ENCODE peak calls at places on chromosomes 2 and 18, in ten cellular contexts. X is PC-9, O is neuronal stem cell, J is adipocyte, W is adrenal gland, P is right atrium auricular region, M is thoracic aorta, Z is mammary epithelial cell, S is HepG2, F is lung. V is an unnamed sample. For H3K4me1 and H3K36me3, the result is how much of the 10 kb centered on the place peaks cover.

GRCh38 chr2:164009801-164010337 is 274.1 kb upstream of the FIGN start:
- DNase-seq in X (no peak), O (no peak), J (peak), W (no peak), P (no peak), M (no peak), Z (no peak), S (no peak), F (no peak), V (no peak)

GRCh38 chr2:159130302-159130701 is 156.2 kb downstream of the WDSUB1 start:
- DNase-seq in X (no peak), O (no peak), J (no peak), W (no peak), P (no peak), M (no peak), Z (no peak), S (no peak), F (no peak), V (no peak)

GRCh38 chr2:2229898-2230817 is 100.9 kb downstream of the MYT1L start:
- DNase-seq in X (no peak), O (no peak), J (no peak), W (no peak), P (no peak), M (no peak), Z (no peak), S (no peak), F (no peak), V (no peak)

GRCh38 chr2:77104554-77104953 is 417.6 kb downstream of the LRRTM4 start:
- DNase-seq in X (no peak), O (no peak), J (no peak), W (no peak), P (no peak), M (no peak), Z (no peak), S (peak), F (no peak), V (no peak)

GRCh38 chr2:45283764-45284620 is 274.7 kb upstream of the SIX2 start:
- DNase-seq in X (peak), O (no peak), J (peak), W (no peak), P (no peak), M (peak), Z (peak), S (no peak), F (no peak), V (no peak)

GRCh38 chr2:128626758-128627515 is 308.3 kb upstream of the HS6ST1 start:
- DNase-seq in X (no peak), O (no peak), J (no peak), W (no peak), P (no peak), M (no peak), Z (no peak), S (no peak), F (no peak), V (no peak)

GRCh38 chr2:56130463-56131070 is 53.2 kb upstream of the CCDC85A start:
- DNase-seq in X (peak), O (no peak), J (peak), W (peak), P (no peak), M (no peak), Z (peak), S (no peak), F (no peak), V (peak)

GRCh38 chr2:40244251-40245010 is 207.5 kb downstream of the SLC8A1 start:
- DNase-seq in X (peak), O (peak), J (peak), W (peak), P (peak), M (peak), Z (peak), S (peak), F (peak), V (peak)

GRCh38 chr18:53380063-53380639 is 844.3 kb downstream of the MBD2 start:
- DNase-seq in X (no peak), O (peak), J (peak), W (no peak), P (no peak), M (no peak), Z (peak), S (peak), F (no peak), V (no peak)

GRCh38 chr18:8839285-8839684 is 133.9 kb downstream of the MTCL1 start:
- DNase-seq in X (no peak), O (no peak), J (no peak), W (no peak), P (no peak), M (no peak), Z (no peak), S (no peak), F (no peak), V (no peak)

GRCh38 chr2:225282858-225283693 is 116.4 kb upstream of the NYAP2 start:
- DNase-seq in X (no peak), O (peak), J (peak), W (peak), P (no peak), M (no peak), Z (peak), S (peak), F (no peak), V (peak)

GRCh38 chr2:12064153-12064552 is 317.7 kb downstream of the LPIN1 start:
- DNase-seq in X (no peak), O (no peak), J (no peak), W (no peak), P (no peak), M (no peak), Z (no peak), S (no peak), F (no peak), V (no peak)

GRCh38 chr2:98518106-98518505 is 73.4 kb downstream of the INPP4A start:
- DNase-seq in X (no peak), O (no peak), J (no peak), W (peak), P (no peak), M (no peak), Z (no peak), S (peak), F (no peak), V (no peak)

GRCh38 chr2:88692187-88692586 is 714 bp downstream of the RPIA start:
- DNase-seq in X (no peak), O (peak), J (peak), W (peak), P (no peak), M (no peak), Z (no peak), S (peak), F (no peak), V (peak)

GRCh38 chr2:223415071-223415470 is 187.1 kb downstream of the SCG2 start:
- DNase-seq in X (no peak), O (no peak), J (no peak), W (no peak), P (no peak), M (no peak), Z (no peak), S (no peak), F (no peak), V (no peak)

GRCh38 chr18:6683112-6683876 is 46.2 kb upstream of the ARHGAP28 start:
- DNase-seq in X (no peak), O (no peak), J (no peak), W (no peak), P (no peak), M (no peak), Z (no peak), S (no peak), F (peak), V (no peak)

GRCh38 chr2:132489150-132489549 is 72.5 kb downstream of the GPR39 start:
- DNase-seq in X (no peak), O (peak), J (peak), W (no peak), P (no peak), M (no peak), Z (peak), S (no peak), F (no peak), V (no peak)

GRCh38 chr18:8121942-8122480 is 487.2 kb upstream of the RAB12 start:
- DNase-seq in X (peak), O (no peak), J (peak), W (no peak), P (no peak), M (no peak), Z (peak), S (no peak), F (no peak), V (no peak)

GRCh38 chr2:216516730-216517350 is 18.2 kb downstream of the RPL37A start:
- DNase-seq in X (peak), O (no peak), J (peak), W (no peak), P (no peak), M (no peak), Z (peak), S (no peak), F (no peak), V (peak)

GRCh38 chr2:234993547-234993981 is 41.7 kb downstream of the SH3BP4 start:
- DNase-seq in X (no peak), O (no peak), J (no peak), W (no peak), P (no peak), M (no peak), Z (no peak), S (no peak), F (no peak), V (no peak)

GRCh38 chr2:36361396-36361795 is 5.8 kb downstream of the CRIM1 start:
- DNase-seq in X (peak), O (no peak), J (peak), W (no peak), P (no peak), M (no peak), Z (no peak), S (no peak), F (no peak), V (no peak)

GRCh38 chr2:65863713-65864112 is 431.3 kb upstream of the SPRED2 start:
- DNase-seq in X (no peak), O (no peak), J (no peak), W (no peak), P (no peak), M (no peak), Z (no peak), S (no peak), F (no peak), V (no peak)

GRCh38 chr2:106704798-106705197 is 181.2 kb downstream of the ST6GAL2 start:
- DNase-seq in X (no peak), O (no peak), J (no peak), W (no peak), P (no peak), M (no peak), Z (no peak), S (no peak), F (no peak), V (no peak)

GRCh38 chr2:203432811-203433210 is 102.3 kb downstream of the RAPH1 start:
- DNase-seq in X (no peak), O (no peak), J (no peak), W (no peak), P (no peak), M (no peak), Z (no peak), S (no peak), F (no peak), V (no peak)

GRCh38 chr2:37666772-37667171 is 4.7 kb downstream of the CDC42EP3 start:
- DNase-seq in X (no peak), O (no peak), J (peak), W (no peak), P (no peak), M (no peak), Z (no peak), S (no peak), F (no peak), V (no peak)

GRCh38 chr2:158723921-158724802 is 71.0 kb upstream of the DAPL1 start:
- DNase-seq in X (peak), O (no peak), J (no peak), W (no peak), P (no peak), M (no peak), Z (peak), S (peak), F (no peak), V (peak)

GRCh38 chr2:55105456-55105855 is 55.2 kb upstream of the RTN4 start:
- DNase-seq in X (no peak), O (no peak), J (no peak), W (no peak), P (no peak), M (no peak), Z (no peak), S (no peak), F (no peak), V (no peak)

GRCh38 chr2:108988796-108989713 is at the start of gene EDAR:
- DNase-seq in X (peak), O (peak), J (peak), W (peak), P (no peak), M (no peak), Z (peak), S (peak), F (peak), V (peak)

GRCh38 chr2:202267495-202267894 is 1.9 kb downstream of the NOP58 start:
- DNase-seq in X (no peak), O (no peak), J (peak), W (no peak), P (no peak), M (no peak), Z (no peak), S (no peak), F (no peak), V (no peak)

GRCh38 chr2:54038835-54039234 is 68.0 kb upstream of the PSME4 start:
- DNase-seq in X (no peak), O (no peak), J (no peak), W (no peak), P (no peak), M (no peak), Z (peak), S (no peak), F (no peak), V (no peak)

GRCh38 chr2:203743441-203743932 is 37.0 kb downstream of the CD28 start:
- DNase-seq in X (no peak), O (no peak), J (peak), W (peak), P (no peak), M (peak), Z (peak), S (no peak), F (peak), V (no peak)

GRCh38 chr18:35028556-35028955 is 12.7 kb upstream of the MAPRE2 start:
- DNase-seq in X (no peak), O (no peak), J (no peak), W (no peak), P (no peak), M (no peak), Z (no peak), S (no peak), F (no peak), V (no peak)

GRCh38 chr2:7053650-7054262 is 136.5 kb downstream of the RNF144A start:
- DNase-seq in X (no peak), O (no peak), J (no peak), W (no peak), P (no peak), M (no peak), Z (no peak), S (no peak), F (no peak), V (no peak)

GRCh38 chr2:189347540-189347939 is 93.7 kb upstream of the WDR75 start:
- DNase-seq in X (peak), O (no peak), J (peak), W (peak), P (peak), M (no peak), Z (peak), S (peak), F (no peak), V (peak)

GRCh38 chr2:225334524-225334923 is 65.0 kb upstream of the NYAP2 start:
- DNase-seq in X (no peak), O (no peak), J (no peak), W (no peak), P (no peak), M (no peak), Z (no peak), S (no peak), F (no peak), V (no peak)

GRCh38 chr2:226985227-226985946 is 149.5 kb downstream of the RHBDD1 start:
- DNase-seq in X (peak), O (peak), J (peak), W (peak), P (no peak), M (no peak), Z (peak), S (peak), F (no peak), V (peak)

GRCh38 chr2:162277344-162277743 is 34.1 kb upstream of the FAP start:
- DNase-seq in X (no peak), O (no peak), J (no peak), W (no peak), P (no peak), M (no peak), Z (no peak), S (no peak), F (no peak), V (no peak)

GRCh38 chr2:24065341-24065740 is 10.8 kb downstream of the SF3B6 start:
- DNase-seq in X (no peak), O (no peak), J (no peak), W (no peak), P (no peak), M (no peak), Z (no peak), S (no peak), F (no peak), V (no peak)

GRCh38 chr2:237700583-237701032 is 73.2 kb downstream of the LRRFIP1 start:
- DNase-seq in X (no peak), O (no peak), J (peak), W (no peak), P (peak), M (peak), Z (no peak), S (no peak), F (no peak), V (no peak)

GRCh38 chr2:239586651-239587310 is 186.0 kb upstream of the HDAC4 start:
- DNase-seq in X (no peak), O (no peak), J (no peak), W (no peak), P (no peak), M (no peak), Z (no peak), S (peak), F (no peak), V (no peak)

GRCh38 chr2:3575534-3576324 is 669 bp downstream of the RPS7 start:
- DNase-seq in X (no peak), O (no peak), J (peak), W (peak), P (no peak), M (no peak), Z (peak), S (no peak), F (no peak), V (no peak)

GRCh38 chr2:3581367-3582262 is 6.6 kb downstream of the RPS7 start:
- DNase-seq in X (no peak), O (no peak), J (no peak), W (peak), P (no peak), M (no peak), Z (no peak), S (no peak), F (no peak), V (no peak)

GRCh38 chr2:3580449-3580848 is 5.4 kb downstream of the RPS7 start:
- DNase-seq in X (no peak), O (no peak), J (no peak), W (no peak), P (no peak), M (no peak), Z (no peak), S (no peak), F (no peak), V (no peak)

GRCh38 chr2:3574155-3574554 is 905 bp upstream of the RPS7 start:
- DNase-seq in X (no peak), O (no peak), J (no peak), W (peak), P (no peak), M (no peak), Z (no peak), S (no peak), F (no peak), V (no peak)

GRCh38 chr2:3578987-3579386 is 3.9 kb downstream of the RPS7 start:
- DNase-seq in X (no peak), O (no peak), J (no peak), W (no peak), P (no peak), M (no peak), Z (no peak), S (no peak), F (no peak), V (no peak)
- H3K4me3 ChIP-seq in X (peak), O (no peak), J (peak), W (no peak), P (no peak), M (no peak), Z (no peak), S (peak), F (no peak), V (peak)

GRCh38 chr2:63851912-63852311 is 10.2 kb downstream of the UGP2 start:
- DNase-seq in X (no peak), O (no peak), J (no peak), W (peak), P (no peak), M (no peak), Z (no peak), S (no peak), F (no peak), V (no peak)
- H3K4me1 ChIP-seq in X (under half), O (under half), J (half or more), W (half or more), P (half or more), M (half or more), Z (under half), S (half or more), F (under half), V (half or more)

DNA sequence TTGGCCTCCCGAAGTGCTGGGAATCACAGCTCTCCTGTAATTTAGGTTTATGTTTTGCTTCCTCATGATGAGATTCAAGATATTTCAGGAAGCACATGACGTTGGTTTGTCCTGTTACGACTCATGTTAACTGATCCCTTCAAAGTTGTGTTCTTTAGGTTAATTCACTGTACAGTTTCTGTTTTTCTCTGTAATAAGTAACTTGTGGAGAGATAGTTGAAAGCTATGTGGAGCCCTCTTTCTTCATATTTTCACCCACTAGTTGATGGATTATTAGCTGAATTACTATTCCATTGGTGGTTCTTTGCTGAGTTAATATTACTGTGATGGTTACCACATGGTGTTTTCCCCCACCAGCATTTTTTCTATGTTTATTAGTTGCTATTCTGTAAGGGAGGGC is 18.3 kb upstream of the CHCHD5 start:
- DNase-seq in X (no peak), O (no peak), J (no peak), W (no peak), P (no peak), M (no peak), Z (no peak), S (no peak), F (no peak), V (no peak)
- H3K36me3 ChIP-seq in X (under half), O (half or more), J (half or more), W (half or more), P (half or more), M (half or more), Z (under half), S (half or more), F (half or more), V (half or more)

GRCh38 chr2:100259991-100260390 is 62.3 kb downstream of the LONRF2 start:
- DNase-seq in X (no peak), O (no peak), J (no peak), W (no peak), P (no peak), M (no peak), Z (no peak), S (no peak), F (no peak), V (no peak)

GRCh38 chr2:100259106-100259505 is 63.2 kb downstream of the LONRF2 start:
- DNase-seq in X (no peak), O (no peak), J (no peak), W (no peak), P (no peak), M (no peak), Z (no peak), S (no peak), F (no peak), V (no peak)

GRCh38 chr2:100260712-100261620 is 61.3 kb downstream of the LONRF2 start:
- DNase-seq in X (no peak), O (peak), J (peak), W (peak), P (no peak), M (no peak), Z (peak), S (peak), F (peak), V (peak)

GRCh38 chr2:100256416-100256815 is 65.9 kb downstream of the LONRF2 start:
- DNase-seq in X (no peak), O (no peak), J (no peak), W (no peak), P (no peak), M (no peak), Z (no peak), S (no peak), F (no peak), V (no peak)

DNA sequence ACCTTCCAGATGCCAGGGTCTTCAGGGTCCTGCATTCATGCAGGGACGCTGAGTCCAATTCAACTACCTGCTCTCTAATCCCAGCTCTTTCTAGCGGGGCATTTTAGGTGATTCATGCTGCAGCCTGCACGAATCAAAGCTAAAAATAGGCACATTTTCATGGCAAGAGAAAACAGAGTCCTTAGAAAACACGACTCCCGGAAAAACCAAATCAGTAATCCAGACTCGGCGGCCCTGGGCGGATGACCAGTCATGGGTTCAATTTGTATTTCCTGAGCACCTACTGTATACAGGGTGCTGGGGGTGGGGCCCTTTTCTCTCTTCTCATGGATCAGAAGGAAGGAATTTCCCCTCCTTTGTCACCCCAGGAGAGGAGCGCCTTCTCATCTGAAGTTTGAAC is 64.4 kb downstream of the LONRF2 start:
- DNase-seq in X (no peak), O (no peak), J (peak), W (no peak), P (no peak), M (no peak), Z (peak), S (no peak), F (no peak), V (no peak)
- H3K4me3 ChIP-seq in X (no peak), O (no peak), J (no peak), W (no peak), P (no peak), M (peak), Z (no peak), S (no peak), F (no peak), V (no peak)